ENCODE peak calls at places on chromosome 13, in seven cellular contexts. One of them, this sample, is unnamed.
A peak's percentile ranks its signal among the peaks of the same experiment; 100 is the strongest.

GRCh38 chr13:45472171-45472705 is 7.5 kb downstream of the COG3 start:
- DNase-seq in non-pigmented ciliary epithelial cell: no peak
- DNase-seq in brain microvascular endothelial cell: no peak
- DNase-seq in coronary artery: no peak
- DNase-seq in NCI-H2029: no peak
- DNase-seq in NCI-H82: no peak
- DNase-seq in transverse colon: no peak
- DNase-seq in this sample: no peak

GRCh38 chr13:67318398-67318797 is 88.3 kb upstream of the PCDH9 start:
- DNase-seq in brain microvascular endothelial cell: no peak
- DNase-seq in transverse colon: no peak
- DNase-seq in non-pigmented ciliary epithelial cell: no peak
- DNase-seq in NCI-H82: no peak
- DNase-seq in NCI-H2029: no peak
- DNase-seq in coronary artery: no peak
- DNase-seq in this sample: no peak

GRCh38 chr13:32024750-32025149 is 6.8 kb upstream of the FRY start:
- DNase-seq in non-pigmented ciliary epithelial cell: no peak
- DNase-seq in brain microvascular endothelial cell: no peak
- DNase-seq in transverse colon: no peak
- DNase-seq in NCI-H82: no peak
- DNase-seq in coronary artery: no peak
- DNase-seq in NCI-H2029: no peak
- DNase-seq in this sample: no peak

GRCh38 chr13:49419292-49419691 is 24.6 kb downstream of the CAB39L start:
- DNase-seq in NCI-H2029: no peak
- DNase-seq in brain microvascular endothelial cell: peak; percentile 42
- DNase-seq in coronary artery: no peak
- DNase-seq in non-pigmented ciliary epithelial cell: no peak
- DNase-seq in NCI-H82: no peak
- DNase-seq in transverse colon: no peak
- DNase-seq in this sample: no peak

GRCh38 chr13:82412749-82413148 is 1469.5 kb downstream of the SLITRK1 start:
- DNase-seq in NCI-H2029: no peak
- DNase-seq in coronary artery: no peak
- DNase-seq in transverse colon: no peak
- DNase-seq in NCI-H82: no peak
- DNase-seq in brain microvascular endothelial cell: no peak
- DNase-seq in non-pigmented ciliary epithelial cell: no peak
- DNase-seq in this sample: no peak

GRCh38 chr13:110576736-110577476 is 15.4 kb upstream of the RAB20 start:
- DNase-seq in NCI-H2029: no peak
- DNase-seq in brain microvascular endothelial cell: no peak
- DNase-seq in coronary artery: no peak
- DNase-seq in transverse colon: no peak
- DNase-seq in NCI-H82: no peak
- DNase-seq in non-pigmented ciliary epithelial cell: no peak
- DNase-seq in this sample: no peak

GRCh38 chr13:73171242-73171641 is 112.4 kb downstream of the KLF5 start:
- DNase-seq in transverse colon: peak; percentile 63
- DNase-seq in NCI-H2029: no peak
- DNase-seq in non-pigmented ciliary epithelial cell: no peak
- DNase-seq in brain microvascular endothelial cell: no peak
- DNase-seq in coronary artery: no peak
- DNase-seq in NCI-H82: no peak
- DNase-seq in this sample: peak; percentile 47

GRCh38 chr13:46355906-46356305 is 31.1 kb downstream of the RUBCNL start:
- DNase-seq in NCI-H82: no peak
- DNase-seq in transverse colon: no peak
- DNase-seq in NCI-H2029: no peak
- DNase-seq in brain microvascular endothelial cell: no peak
- DNase-seq in coronary artery: no peak
- DNase-seq in non-pigmented ciliary epithelial cell: no peak
- DNase-seq in this sample: no peak

GRCh38 chr13:24207841-24208240 is 47.3 kb downstream of the SPATA13 start:
- DNase-seq in NCI-H82: no peak
- DNase-seq in non-pigmented ciliary epithelial cell: no peak
- DNase-seq in coronary artery: no peak
- DNase-seq in transverse colon: no peak
- DNase-seq in brain microvascular endothelial cell: no peak
- DNase-seq in NCI-H2029: no peak
- DNase-seq in this sample: no peak

GRCh38 chr13:26476111-26476743 is 81.3 kb upstream of the WASF3 start:
- DNase-seq in transverse colon: no peak
- DNase-seq in NCI-H82: no peak
- DNase-seq in NCI-H2029: no peak
- DNase-seq in brain microvascular endothelial cell: peak; percentile 38
- DNase-seq in non-pigmented ciliary epithelial cell: no peak
- DNase-seq in coronary artery: no peak
- DNase-seq in this sample: no peak

GRCh38 chr13:103625194-103625593 is 559.0 kb upstream of the SLC10A2 start:
- DNase-seq in NCI-H2029: no peak
- DNase-seq in transverse colon: no peak
- DNase-seq in NCI-H82: no peak
- DNase-seq in coronary artery: no peak
- DNase-seq in brain microvascular endothelial cell: no peak
- DNase-seq in non-pigmented ciliary epithelial cell: no peak
- DNase-seq in this sample: no peak

GRCh38 chr13:50873481-50873880 is 30.0 kb upstream of the DLEU7 start:
- DNase-seq in NCI-H2029: no peak
- DNase-seq in coronary artery: no peak
- DNase-seq in non-pigmented ciliary epithelial cell: no peak
- DNase-seq in transverse colon: no peak
- DNase-seq in NCI-H82: no peak
- DNase-seq in brain microvascular endothelial cell: no peak
- DNase-seq in this sample: no peak

GRCh38 chr13:101473458-101473857 is 21.0 kb downstream of the ITGBL1 start:
- DNase-seq in transverse colon: no peak
- DNase-seq in coronary artery: no peak
- DNase-seq in NCI-H82: no peak
- DNase-seq in non-pigmented ciliary epithelial cell: no peak
- DNase-seq in NCI-H2029: no peak
- DNase-seq in brain microvascular endothelial cell: peak; percentile 84
- DNase-seq in this sample: no peak

GRCh38 chr13:50361282-50361681 is 346.0 kb downstream of the KCNRG start:
- DNase-seq in NCI-H82: no peak
- DNase-seq in brain microvascular endothelial cell: no peak
- DNase-seq in non-pigmented ciliary epithelial cell: no peak
- DNase-seq in NCI-H2029: no peak
- DNase-seq in transverse colon: no peak
- DNase-seq in coronary artery: no peak
- DNase-seq in this sample: no peak

GRCh38 chr13:93450226-93450625 is 223.6 kb downstream of the GPC6 start:
- DNase-seq in coronary artery: no peak
- DNase-seq in transverse colon: no peak
- DNase-seq in NCI-H82: no peak
- DNase-seq in non-pigmented ciliary epithelial cell: peak; percentile 19
- DNase-seq in NCI-H2029: no peak
- DNase-seq in brain microvascular endothelial cell: no peak
- DNase-seq in this sample: no peak

GRCh38 chr13:20943519-20944012 is 41.0 kb upstream of the XPO4 start:
- DNase-seq in non-pigmented ciliary epithelial cell: peak; percentile 86
- DNase-seq in transverse colon: peak; percentile 91
- DNase-seq in NCI-H2029: peak; percentile 37
- DNase-seq in brain microvascular endothelial cell: peak; percentile 95
- DNase-seq in coronary artery: peak; percentile 90
- DNase-seq in NCI-H82: peak; percentile 84
- DNase-seq in this sample: peak; percentile 86

GRCh38 chr13:48876289-48876688 is 99.4 kb upstream of the FNDC3A start:
- DNase-seq in coronary artery: no peak
- DNase-seq in NCI-H82: no peak
- DNase-seq in NCI-H2029: no peak
- DNase-seq in transverse colon: no peak
- DNase-seq in non-pigmented ciliary epithelial cell: no peak
- DNase-seq in brain microvascular endothelial cell: no peak
- DNase-seq in this sample: no peak

GRCh38 chr13:43880930-43881329 is 1.2 kb downstream of the LACC1 start:
- DNase-seq in NCI-H82: peak; percentile 20
- DNase-seq in coronary artery: no peak
- DNase-seq in brain microvascular endothelial cell: no peak
- DNase-seq in non-pigmented ciliary epithelial cell: no peak
- DNase-seq in NCI-H2029: no peak
- DNase-seq in transverse colon: no peak
- DNase-seq in this sample: no peak

GRCh38 chr13:97142452-97142851 is 79.7 kb upstream of the MBNL2 start:
- DNase-seq in NCI-H82: no peak
- DNase-seq in coronary artery: no peak
- DNase-seq in NCI-H2029: no peak
- DNase-seq in brain microvascular endothelial cell: peak; percentile 21
- DNase-seq in non-pigmented ciliary epithelial cell: no peak
- DNase-seq in transverse colon: peak; percentile 70
- DNase-seq in this sample: peak; percentile 76

GRCh38 chr13:93477238-93477637 is 250.6 kb downstream of the GPC6 start:
- DNase-seq in brain microvascular endothelial cell: no peak
- DNase-seq in transverse colon: no peak
- DNase-seq in non-pigmented ciliary epithelial cell: no peak
- DNase-seq in NCI-H2029: no peak
- DNase-seq in NCI-H82: no peak
- DNase-seq in coronary artery: no peak
- DNase-seq in this sample: no peak

GRCh38 chr13:95676100-95676774 is 702 bp upstream of the DNAJC3 start:
- DNase-seq in coronary artery: no peak
- DNase-seq in NCI-H82: peak; percentile 85
- DNase-seq in non-pigmented ciliary epithelial cell: no peak
- DNase-seq in brain microvascular endothelial cell: no peak
- DNase-seq in transverse colon: peak; percentile 40
- DNase-seq in NCI-H2029: no peak
- DNase-seq in this sample: peak; percentile 45

GRCh38 chr13:33665776-33666175 is 152.2 kb upstream of the RFC3 start:
- DNase-seq in NCI-H2029: no peak
- DNase-seq in coronary artery: no peak
- DNase-seq in NCI-H82: no peak
- DNase-seq in transverse colon: no peak
- DNase-seq in non-pigmented ciliary epithelial cell: no peak
- DNase-seq in brain microvascular endothelial cell: no peak
- DNase-seq in this sample: no peak

This sample was measured in left colon.